ENCODE peak calls at places on chromosomes 16 and 17, in seven cellular contexts. U, I, X, Y, T, F and J are unnamed samples.

GRCh38 chr17:57086069-57086930 is 1.3 kb downstream of the AKAP1 start:
- DNase-seq in U (peak; percentile 47), I (peak; percentile 8), X (peak; percentile 30), Y (peak; percentile 43), T (no peak), F (no peak), J (peak; percentile 89)

GRCh38 chr16:54722210-54722676 is 208.4 kb upstream of the IRX5 start:
- DNase-seq in U (no peak), I (no peak), X (no peak), Y (no peak), T (no peak), F (no peak), J (no peak)

GRCh38 chr16:67910162-67910561 is 17.1 kb downstream of the PSKH1 start:
- DNase-seq in U (no peak), I (peak; percentile 69), X (no peak), Y (no peak), T (no peak), F (peak; percentile 65), J (no peak)

GRCh38 chr16:89822188-89823086 is 5.8 kb upstream of the SPIRE2 start:
- DNase-seq in U (peak; percentile 44), I (no peak), X (no peak), Y (no peak), T (no peak), F (no peak), J (peak; percentile 53)

GRCh38 chr16:78735337-78735736 is 635.9 kb downstream of the WWOX start:
- DNase-seq in U (no peak), I (no peak), X (no peak), Y (no peak), T (no peak), F (no peak), J (no peak)

GRCh38 chr16:27317738-27318398 is 4.1 kb downstream of the IL4R start:
- DNase-seq in U (no peak), I (no peak), X (no peak), Y (no peak), T (no peak), F (no peak), J (no peak)

GRCh38 chr17:58302171-58302918 is 21.6 kb upstream of the MPO start:
- DNase-seq in U (no peak), I (no peak), X (no peak), Y (no peak), T (no peak), F (no peak), J (no peak)

GRCh38 chr16:1781758-1782407 is 488 bp downstream of the SPSB3 start:
- DNase-seq in U (peak; percentile 53), I (peak; percentile 6), X (peak; percentile 25), Y (peak; percentile 32), T (no peak), F (no peak), J (no peak)

GRCh38 chr16:50408001-50408400 is 39.2 kb upstream of the BRD7 start:
- DNase-seq in U (no peak), I (no peak), X (no peak), Y (no peak), T (no peak), F (no peak), J (no peak)

GRCh38 chr16:50938923-50939322 is 197.0 kb downstream of the CYLD start:
- DNase-seq in U (no peak), I (no peak), X (no peak), Y (no peak), T (no peak), F (no peak), J (no peak)

GRCh38 chr16:57165923-57166322 is 19.9 kb downstream of the PSME3IP1 start:
- DNase-seq in U (no peak), I (peak; percentile 43), X (no peak), Y (no peak), T (no peak), F (peak; percentile 88), J (no peak)

GRCh38 chr16:2089676-2090480 is 42.1 kb downstream of the TSC2 start:
- DNase-seq in U (no peak), I (no peak), X (no peak), Y (no peak), T (no peak), F (no peak), J (peak; percentile 65)

GRCh38 chr16:31199430-31200041 is 3.0 kb downstream of the PYCARD start:
- DNase-seq in U (no peak), I (no peak), X (no peak), Y (no peak), T (no peak), F (no peak), J (no peak)

GRCh38 chr17:50099003-50099402 is 3.9 kb downstream of the PDK2 start:
- DNase-seq in U (no peak), I (no peak), X (no peak), Y (peak; percentile 5), T (no peak), F (no peak), J (no peak)

GRCh38 chr17:76376318-76377133 is 7.9 kb upstream of the SPHK1 start:
- DNase-seq in U (no peak), I (peak; percentile 12), X (no peak), Y (peak; percentile 25), T (no peak), F (no peak), J (no peak)

GRCh38 chr17:81018044-81018802 is 16.7 kb upstream of the BAIAP2 start:
- DNase-seq in U (peak; percentile 82), I (peak; percentile 63), X (peak; percentile 55), Y (no peak), T (no peak), F (peak; percentile 49), J (peak; percentile 63)

GRCh38 chr17:55390364-55390977 is 31.2 kb downstream of the MMD start:
- DNase-seq in U (no peak), I (no peak), X (no peak), Y (no peak), T (no peak), F (peak; percentile 57), J (no peak)

GRCh38 chr17:13594310-13594709 is 7.4 kb downstream of the HS3ST3A1 start:
- DNase-seq in U (no peak), I (no peak), X (no peak), Y (no peak), T (no peak), F (no peak), J (no peak)

GRCh38 chr16:67537270-67537635 is 8.6 kb downstream of the RIPOR1 start:
- DNase-seq in U (peak; percentile 78), I (peak; percentile 36), X (no peak), Y (peak; percentile 78), T (no peak), F (peak; percentile 37), J (peak; percentile 58)

GRCh38 chr17:43372273-43372911 is 26.4 kb upstream of the ARL4D start:
- DNase-seq in U (no peak), I (no peak), X (peak; percentile 70), Y (no peak), T (no peak), F (no peak), J (no peak)

GRCh38 chr17:39757931-39758873 is 20.5 kb downstream of the GRB7 start:
- DNase-seq in U (no peak), I (no peak), X (peak; percentile 87), Y (no peak), T (no peak), F (no peak), J (no peak)

GRCh38 chr16:78177927-78178326 is 78.5 kb downstream of the WWOX start:
- DNase-seq in U (peak; percentile 5), I (no peak), X (no peak), Y (no peak), T (no peak), F (no peak), J (peak; percentile 40)

GRCh38 chr16:12646490-12647274 is 157.0 kb downstream of the CPPED1 start:
- DNase-seq in U (no peak), I (no peak), X (peak; percentile 6), Y (no peak), T (no peak), F (no peak), J (no peak)

GRCh38 chr17:78343099-78343432 is 16.8 kb downstream of the SOCS3 start:
- DNase-seq in U (no peak), I (peak; percentile 87), X (no peak), Y (peak; percentile 72), T (peak; percentile 54), F (peak; percentile 94), J (peak; percentile 86)

GRCh38 chr17:37642706-37643105 is 540 bp downstream of the DDX52 start:
- DNase-seq in U (no peak), I (peak; percentile 31), X (peak; percentile 25), Y (no peak), T (no peak), F (peak; percentile 49), J (no peak)

GRCh38 chr16:71754108-71754507 is 29.6 kb upstream of the PHLPP2 start:
- DNase-seq in U (no peak), I (no peak), X (no peak), Y (no peak), T (no peak), F (no peak), J (no peak)

GRCh38 chr16:86578056-86578455 is 293 bp upstream of the FOXL1 start:
- DNase-seq in U (no peak), I (peak; percentile 99), X (no peak), Y (no peak), T (no peak), F (peak; percentile 99), J (no peak)
- H3K4me3 ChIP-seq in U (peak overlapping the region; percentile 54), I (peak overlapping the region; percentile 0), X (no peak overlapping the region), Y (peak overlapping the region; percentile 37), T (peak overlapping the region; percentile 57), F (peak overlapping the region; percentile 62), J (no peak overlapping the region)

GRCh38 chr17:64709481-64709880 is 47.4 kb upstream of the SMURF2 start:
- DNase-seq in U (no peak), I (no peak), X (no peak), Y (no peak), T (no peak), F (no peak), J (no peak)
- H3K4me1 ChIP-seq in U (peaks cover 3% of the 10 kb centered on the region), I (peaks cover 33% of the 10 kb centered on the region), X (peaks cover 25% of the 10 kb centered on the region), Y (peaks cover 46% of the 10 kb centered on the region), T (peaks cover 14% of the 10 kb centered on the region), F (peaks cover 23% of the 10 kb centered on the region), J (peaks cover 46% of the 10 kb centered on the region)

GRCh38 chr17:17983776-17984175 is 11.1 kb downstream of the DRC3 start:
- DNase-seq in U (no peak), I (no peak), X (no peak), Y (no peak), T (no peak), F (no peak), J (no peak)

GRCh38 chr17:17987187-17987896 is 14.7 kb downstream of the DRC3 start:
- DNase-seq in U (no peak), I (no peak), X (no peak), Y (no peak), T (no peak), F (no peak), J (no peak)

GRCh38 chr17:17983376-17983775 is 10.7 kb downstream of the DRC3 start:
- DNase-seq in U (no peak), I (no peak), X (no peak), Y (no peak), T (no peak), F (no peak), J (no peak)

GRCh38 chr17:17985153-17985552 is 12.5 kb downstream of the DRC3 start:
- DNase-seq in U (no peak), I (no peak), X (no peak), Y (no peak), T (no peak), F (no peak), J (no peak)

GRCh38 chr17:17985555-17985954 is 12.9 kb downstream of the DRC3 start:
- DNase-seq in U (no peak), I (no peak), X (no peak), Y (no peak), T (no peak), F (no peak), J (no peak)
- TF ChIP-seq CTCF in U (peak; percentile 25), I (peak; percentile 40), X (peak; percentile 14), Y (no peak), T (no peak), F (no peak), J (no peak)

GRCh38 chr17:16447676-16448075 is 32.3 kb downstream of the TRPV2 start:
- DNase-seq in U (no peak), I (no peak), X (no peak), Y (no peak), T (no peak), F (no peak), J (no peak)
- H3K4me3 ChIP-seq in U (no peak overlapping the region), I (no peak overlapping the region), X (no peak overlapping the region), Y (no peak overlapping the region), T (no peak overlapping the region), F (no peak overlapping the region), J (no peak overlapping the region)